ENCODE peak calls at places on chromosomes 11 and 22, in six cellular contexts. W is HCT116, E is fibroblast of lung, K is GM23248, J is SK-N-SH, V is IMR-90. P is an unnamed sample.

GRCh38 chr11:75558939-75559843 is 2.9 kb upstream of the SERPINH1 start:
- DNase-seq in W (no peak), E (peak; percentile 89), K (peak; percentile 78), J (no peak), V (peak; percentile 75), P (no peak)

GRCh38 chr22:44051961-44052360 is 27.9 kb downstream of the PARVB start:
- DNase-seq in W (no peak), E (no peak), K (no peak), J (no peak), V (no peak), P (no peak)

GRCh38 chr11:104402812-104403521 is 239.0 kb upstream of the PDGFD start:
- DNase-seq in W (no peak), E (peak; percentile 35), K (no peak), J (no peak), V (no peak), P (peak; percentile 39)

GRCh38 chr22:20043997-20044342 is 23.1 kb downstream of the TANGO2 start:
- DNase-seq in W (no peak), E (no peak), K (no peak), J (no peak), V (no peak), P (no peak)

GRCh38 chr11:17812286-17813187 is 78.0 kb downstream of the KCNC1 start:
- DNase-seq in W (no peak), E (no peak), K (no peak), J (peak; percentile 53), V (no peak), P (no peak)

GRCh38 chr22:42228480-42228879 is 42.0 kb downstream of the TCF20 start:
- DNase-seq in W (no peak), E (peak; percentile 4), K (no peak), J (no peak), V (no peak), P (no peak)

GRCh38 chr11:74311352-74311926 is at the start of gene P4HA3:
- DNase-seq in W (peak; percentile 18), E (peak; percentile 51), K (peak; percentile 82), J (peak; percentile 92), V (peak; percentile 28), P (peak; percentile 87)

GRCh38 chr22:39188809-39189208 is 36.3 kb upstream of the CBX7 start:
- DNase-seq in W (no peak), E (no peak), K (no peak), J (no peak), V (no peak), P (no peak)

GRCh38 chr11:29612423-29612822 is 404.4 kb downstream of the KCNA4 start:
- DNase-seq in W (no peak), E (no peak), K (peak; percentile 2), J (no peak), V (no peak), P (no peak)

GRCh38 chr11:74791333-74792100 is 42.9 kb downstream of the RNF169 start:
- DNase-seq in W (no peak), E (no peak), K (no peak), J (no peak), V (no peak), P (no peak)

GRCh38 chr11:89381094-89381493 is 110.1 kb downstream of the NOX4 start:
- DNase-seq in W (no peak), E (peak; percentile 99), K (peak; percentile 93), J (no peak), V (peak; percentile 98), P (no peak)

GRCh38 chr11:101759771-101760450 is 154.9 kb upstream of the CEP126 start:
- DNase-seq in W (peak; percentile 40), E (no peak), K (peak; percentile 20), J (no peak), V (peak; percentile 23), P (no peak)

GRCh38 chr22:46062232-46062615 is 85.3 kb upstream of the WNT7B start:
- DNase-seq in W (no peak), E (peak; percentile 6), K (no peak), J (no peak), V (no peak), P (no peak)

GRCh38 chr22:46060292-46061123 is 83.5 kb upstream of the WNT7B start:
- DNase-seq in W (no peak), E (peak; percentile 27), K (peak; percentile 24), J (no peak), V (no peak), P (no peak)

GRCh38 chr22:46061431-46062231 is 84.7 kb upstream of the WNT7B start:
- DNase-seq in W (no peak), E (no peak), K (no peak), J (peak; percentile 45), V (no peak), P (peak; percentile 69)

GRCh38 chr22:46062971-46063631 is 86.1 kb upstream of the WNT7B start:
- DNase-seq in W (no peak), E (peak; percentile 5), K (peak; percentile 55), J (peak; percentile 64), V (no peak), P (no peak)

GRCh38 chr22:46061124-46061410 is 84.1 kb upstream of the WNT7B start:
- DNase-seq in W (no peak), E (no peak), K (no peak), J (no peak), V (no peak), P (no peak)
- H2AFZ ChIP-seq in W (no peak overlapping the region), E (no peak overlapping the region), K (no peak overlapping the region), J (no peak overlapping the region), V (no peak overlapping the region), P (no peak overlapping the region)

GRCh38 chr11:6705905-6706535 is 22.9 kb upstream of the MRPL17 start:
- DNase-seq in W (no peak), E (peak; percentile 37), K (peak; percentile 79), J (peak; percentile 47), V (peak; percentile 63), P (peak; percentile 38)

GRCh38 chr11:6703247-6704063 is 20.3 kb upstream of the MRPL17 start:
- DNase-seq in W (peak; percentile 24), E (peak; percentile 58), K (peak; percentile 88), J (peak; percentile 45), V (peak; percentile 57), P (peak; percentile 57)
- H2AFZ ChIP-seq in W (no peak overlapping the region), E (no peak overlapping the region), K (no peak overlapping the region), J (peak overlapping the region; percentile 26), V (no peak overlapping the region), P (no peak overlapping the region)

DNA sequence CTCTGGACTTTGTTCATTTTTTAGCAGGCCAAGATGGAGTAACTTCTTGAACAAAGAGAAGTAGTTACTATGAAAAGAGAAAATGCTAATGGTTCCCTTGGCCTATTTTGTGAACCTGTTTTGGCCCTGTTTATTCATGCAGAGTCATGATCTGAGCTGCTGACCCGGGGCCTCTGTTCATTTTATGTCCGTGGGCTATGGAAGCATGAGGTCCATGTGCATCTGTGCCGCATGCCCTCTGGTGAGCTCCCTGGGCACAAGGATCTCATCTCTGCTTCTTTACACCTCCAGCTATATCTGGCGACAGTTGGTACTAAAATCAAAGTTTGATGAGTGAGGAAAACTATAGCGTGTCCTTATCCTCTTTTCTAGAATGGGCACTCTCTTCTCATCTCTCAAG is 1.0 kb downstream of the PIWIL4 start:
- DNase-seq in W (no peak), E (no peak), K (no peak), J (no peak), V (no peak), P (no peak)
- H2AFZ ChIP-seq in W (no peak overlapping the region), E (no peak overlapping the region), K (no peak overlapping the region), J (no peak overlapping the region), V (no peak overlapping the region), P (no peak overlapping the region)

GRCh38 chr11:64249563-64250405 is 1.5 kb upstream of the PLCB3 start:
- DNase-seq in W (no peak), E (no peak), K (no peak), J (no peak), V (no peak), P (peak; percentile 82)
- H2AFZ ChIP-seq in W (no peak overlapping the region), E (no peak overlapping the region), K (no peak overlapping the region), J (no peak overlapping the region), V (no peak overlapping the region), P (no peak overlapping the region)